ENCODE peak calls at places on chromosomes 5 and 9, in four cellular contexts. One of them, this sample, is unnamed.

GRCh38 chr5:5409151-5409810 is 13.2 kb upstream of the ICE1 start:
- DNase-seq in right cardiac atrium: no peak
- DNase-seq in PC-3: peak; percentile 43
- DNase-seq in CD4-positive, CD25-positive, alpha-beta regulatory T cell: no peak
- DNase-seq in this sample: no peak

GRCh38 chr5:997001-997474 is 11.6 kb upstream of the NKD2 start:
- DNase-seq in right cardiac atrium: peak; percentile 68
- DNase-seq in PC-3: no peak
- DNase-seq in CD4-positive, CD25-positive, alpha-beta regulatory T cell: no peak
- DNase-seq in this sample: no peak

GRCh38 chr9:128070874-128071273 is 2.8 kb downstream of the SLC25A25 start:
- DNase-seq in right cardiac atrium: no peak
- DNase-seq in PC-3: no peak
- DNase-seq in CD4-positive, CD25-positive, alpha-beta regulatory T cell: no peak
- DNase-seq in this sample: no peak

GRCh38 chr5:159971514-159971913 is 37.4 kb upstream of the TTC1 start:
- DNase-seq in right cardiac atrium: no peak
- DNase-seq in PC-3: no peak
- DNase-seq in CD4-positive, CD25-positive, alpha-beta regulatory T cell: no peak
- DNase-seq in this sample: no peak

GRCh38 chr5:132998553-132998952 is 27.8 kb downstream of the ZCCHC10 start:
- DNase-seq in right cardiac atrium: no peak
- DNase-seq in PC-3: no peak
- DNase-seq in CD4-positive, CD25-positive, alpha-beta regulatory T cell: no peak
- DNase-seq in this sample: no peak

GRCh38 chr5:6359941-6360683 is 18.2 kb downstream of the MED10 start:
- DNase-seq in right cardiac atrium: no peak
- DNase-seq in PC-3: peak; percentile 59
- DNase-seq in CD4-positive, CD25-positive, alpha-beta regulatory T cell: no peak
- DNase-seq in this sample: no peak

GRCh38 chr5:173103411-173103810 is 40.9 kb upstream of the BNIP1 start:
- DNase-seq in right cardiac atrium: no peak
- DNase-seq in PC-3: no peak
- DNase-seq in CD4-positive, CD25-positive, alpha-beta regulatory T cell: no peak
- DNase-seq in this sample: no peak

GRCh38 chr5:53069626-53070025 is 39.9 kb downstream of the MOCS2 start:
- DNase-seq in right cardiac atrium: no peak
- DNase-seq in PC-3: peak; percentile 88
- DNase-seq in CD4-positive, CD25-positive, alpha-beta regulatory T cell: no peak
- DNase-seq in this sample: no peak

GRCh38 chr5:151070449-151070848 is 10.4 kb downstream of the TNIP1 start:
- DNase-seq in right cardiac atrium: no peak
- DNase-seq in PC-3: no peak
- DNase-seq in CD4-positive, CD25-positive, alpha-beta regulatory T cell: no peak
- DNase-seq in this sample: no peak

GRCh38 chr9:127349483-127350127 is 47.4 kb upstream of the SLC2A8 start:
- DNase-seq in right cardiac atrium: no peak
- DNase-seq in PC-3: no peak
- DNase-seq in CD4-positive, CD25-positive, alpha-beta regulatory T cell: no peak
- DNase-seq in this sample: no peak

GRCh38 chr5:59276277-59276647 is 617.3 kb downstream of the PDE4D start:
- DNase-seq in right cardiac atrium: no peak
- DNase-seq in PC-3: no peak
- DNase-seq in CD4-positive, CD25-positive, alpha-beta regulatory T cell: no peak
- DNase-seq in this sample: no peak

GRCh38 chr9:35349287-35349990 is 140.5 kb upstream of the RUSC2 start:
- DNase-seq in right cardiac atrium: no peak
- DNase-seq in PC-3: peak; percentile 64
- DNase-seq in CD4-positive, CD25-positive, alpha-beta regulatory T cell: no peak
- DNase-seq in this sample: no peak

GRCh38 chr5:2989517-2989916 is 238.0 kb upstream of the IRX2 start:
- DNase-seq in right cardiac atrium: no peak
- DNase-seq in PC-3: no peak
- DNase-seq in CD4-positive, CD25-positive, alpha-beta regulatory T cell: no peak
- DNase-seq in this sample: no peak

GRCh38 chr5:153670081-153670480 is 179.6 kb downstream of the GRIA1 start:
- DNase-seq in right cardiac atrium: no peak
- DNase-seq in PC-3: no peak
- DNase-seq in CD4-positive, CD25-positive, alpha-beta regulatory T cell: no peak
- DNase-seq in this sample: no peak

GRCh38 chr5:127375124-127375523 is 84.5 kb downstream of the MEGF10 start:
- DNase-seq in right cardiac atrium: no peak
- DNase-seq in PC-3: no peak
- DNase-seq in CD4-positive, CD25-positive, alpha-beta regulatory T cell: no peak
- DNase-seq in this sample: no peak

GRCh38 chr5:16644301-16644889 is 27.6 kb upstream of the RETREG1 start:
- DNase-seq in right cardiac atrium: no peak
- DNase-seq in PC-3: no peak
- DNase-seq in CD4-positive, CD25-positive, alpha-beta regulatory T cell: no peak
- DNase-seq in this sample: no peak

GRCh38 chr9:86664603-86665002 is 282.7 kb downstream of the GAS1 start:
- DNase-seq in right cardiac atrium: no peak
- DNase-seq in PC-3: no peak
- DNase-seq in CD4-positive, CD25-positive, alpha-beta regulatory T cell: no peak
- DNase-seq in this sample: no peak

GRCh38 chr9:2662496-2662895 is 40.9 kb downstream of the VLDLR start:
- DNase-seq in right cardiac atrium: no peak
- DNase-seq in PC-3: peak; percentile 3
- DNase-seq in CD4-positive, CD25-positive, alpha-beta regulatory T cell: no peak
- DNase-seq in this sample: no peak

GRCh38 chr9:33446507-33447403 is 638 bp downstream of the AQP3 start:
- DNase-seq in right cardiac atrium: peak; percentile 78
- DNase-seq in PC-3: peak; percentile 68
- DNase-seq in CD4-positive, CD25-positive, alpha-beta regulatory T cell: peak; percentile 27
- DNase-seq in this sample: no peak

GRCh38 chr5:151270599-151270998 is 17.6 kb downstream of the GM2A start:
- DNase-seq in right cardiac atrium: no peak
- DNase-seq in PC-3: peak; percentile 73
- DNase-seq in CD4-positive, CD25-positive, alpha-beta regulatory T cell: no peak
- DNase-seq in this sample: no peak

GRCh38 chr5:131528682-131529081 is 106.3 kb downstream of the RAPGEF6 start:
- DNase-seq in right cardiac atrium: no peak
- DNase-seq in PC-3: no peak
- DNase-seq in CD4-positive, CD25-positive, alpha-beta regulatory T cell: no peak
- DNase-seq in this sample: no peak

GRCh38 chr9:69027355-69028097 is 8.0 kb upstream of the FXN start:
- DNase-seq in right cardiac atrium: no peak
- DNase-seq in PC-3: peak; percentile 57
- DNase-seq in CD4-positive, CD25-positive, alpha-beta regulatory T cell: peak; percentile 30
- DNase-seq in this sample: no peak

GRCh38 chr9:127154390-127155191 is 32.2 kb upstream of the ANGPTL2 start:
- DNase-seq in right cardiac atrium: peak; percentile 91
- DNase-seq in PC-3: no peak
- DNase-seq in CD4-positive, CD25-positive, alpha-beta regulatory T cell: no peak
- DNase-seq in this sample: peak; percentile 78

GRCh38 chr5:81253875-81254274 is 20.8 kb downstream of the CKMT2 start:
- DNase-seq in right cardiac atrium: no peak
- DNase-seq in PC-3: no peak
- DNase-seq in CD4-positive, CD25-positive, alpha-beta regulatory T cell: no peak
- DNase-seq in this sample: no peak

GRCh38 chr5:33937017-33937699 is 972 bp downstream of the RXFP3 start:
- DNase-seq in right cardiac atrium: peak; percentile 57
- DNase-seq in PC-3: no peak
- DNase-seq in CD4-positive, CD25-positive, alpha-beta regulatory T cell: no peak
- DNase-seq in this sample: peak; percentile 34

GRCh38 chr9:127536499-127536898 is 75.6 kb upstream of the STXBP1 start:
- DNase-seq in right cardiac atrium: no peak
- DNase-seq in PC-3: no peak
- DNase-seq in CD4-positive, CD25-positive, alpha-beta regulatory T cell: no peak
- DNase-seq in this sample: no peak

GRCh38 chr9:20512106-20512505 is 110.2 kb downstream of the MLLT3 start:
- DNase-seq in right cardiac atrium: no peak
- DNase-seq in PC-3: peak; percentile 6
- DNase-seq in CD4-positive, CD25-positive, alpha-beta regulatory T cell: no peak
- DNase-seq in this sample: no peak

GRCh38 chr9:14616188-14616982 is 76.8 kb downstream of the ZDHHC21 start:
- DNase-seq in right cardiac atrium: no peak
- DNase-seq in PC-3: peak; percentile 64
- DNase-seq in CD4-positive, CD25-positive, alpha-beta regulatory T cell: no peak
- DNase-seq in this sample: no peak

GRCh38 chr9:93304574-93305496 is 120.9 kb downstream of the WNK2 start:
- DNase-seq in right cardiac atrium: peak; percentile 79
- DNase-seq in PC-3: peak; percentile 50
- DNase-seq in CD4-positive, CD25-positive, alpha-beta regulatory T cell: no peak
- DNase-seq in this sample: peak; percentile 61

GRCh38 chr9:111483862-111484563 is at the start of gene ECPAS:
- DNase-seq in right cardiac atrium: peak; percentile 89
- DNase-seq in PC-3: peak; percentile 77
- DNase-seq in CD4-positive, CD25-positive, alpha-beta regulatory T cell: peak; percentile 50
- DNase-seq in this sample: peak; percentile 91

GRCh38 chr9:80496901-80497565 is 925.3 kb downstream of the TLE4 start:
- DNase-seq in right cardiac atrium: no peak
- DNase-seq in PC-3: no peak
- DNase-seq in CD4-positive, CD25-positive, alpha-beta regulatory T cell: no peak
- DNase-seq in this sample: no peak

GRCh38 chr9:114250235-114250568 is 72.7 kb upstream of the ORM1 start:
- DNase-seq in right cardiac atrium: peak; percentile 94
- DNase-seq in PC-3: no peak
- DNase-seq in CD4-positive, CD25-positive, alpha-beta regulatory T cell: no peak
- DNase-seq in this sample: peak; percentile 82

GRCh38 chr9:2570615-2571479 is 50.7 kb upstream of the VLDLR start:
- DNase-seq in right cardiac atrium: peak; percentile 95
- DNase-seq in PC-3: peak; percentile 93
- DNase-seq in CD4-positive, CD25-positive, alpha-beta regulatory T cell: no peak
- DNase-seq in this sample: peak; percentile 93

GRCh38 chr9:71793386-71794105 is 25.2 kb upstream of the CEMIP2 start:
- DNase-seq in right cardiac atrium: no peak
- DNase-seq in PC-3: peak; percentile 76
- DNase-seq in CD4-positive, CD25-positive, alpha-beta regulatory T cell: no peak
- DNase-seq in this sample: no peak

GRCh38 chr5:55096860-55097259 is 5.6 kb upstream of the GZMA start:
- DNase-seq in right cardiac atrium: no peak
- DNase-seq in PC-3: no peak
- DNase-seq in CD4-positive, CD25-positive, alpha-beta regulatory T cell: no peak
- DNase-seq in this sample: no peak

GRCh38 chr5:80230269-80230992 is 25.4 kb downstream of the SERINC5 start:
- DNase-seq in right cardiac atrium: no peak
- DNase-seq in PC-3: no peak
- DNase-seq in CD4-positive, CD25-positive, alpha-beta regulatory T cell: no peak
- DNase-seq in this sample: no peak

GRCh38 chr5:80231243-80231642 is 24.6 kb downstream of the SERINC5 start:
- DNase-seq in right cardiac atrium: no peak
- DNase-seq in PC-3: peak; percentile 71
- DNase-seq in CD4-positive, CD25-positive, alpha-beta regulatory T cell: no peak
- DNase-seq in this sample: no peak

GRCh38 chr5:80229902-80230255 is 26.0 kb downstream of the SERINC5 start:
- DNase-seq in right cardiac atrium: no peak
- DNase-seq in PC-3: no peak
- DNase-seq in CD4-positive, CD25-positive, alpha-beta regulatory T cell: no peak
- DNase-seq in this sample: no peak

GRCh38 chr5:80234311-80234948 is 21.4 kb downstream of the SERINC5 start:
- DNase-seq in right cardiac atrium: no peak
- DNase-seq in PC-3: no peak
- DNase-seq in CD4-positive, CD25-positive, alpha-beta regulatory T cell: no peak
- DNase-seq in this sample: no peak

DNA sequence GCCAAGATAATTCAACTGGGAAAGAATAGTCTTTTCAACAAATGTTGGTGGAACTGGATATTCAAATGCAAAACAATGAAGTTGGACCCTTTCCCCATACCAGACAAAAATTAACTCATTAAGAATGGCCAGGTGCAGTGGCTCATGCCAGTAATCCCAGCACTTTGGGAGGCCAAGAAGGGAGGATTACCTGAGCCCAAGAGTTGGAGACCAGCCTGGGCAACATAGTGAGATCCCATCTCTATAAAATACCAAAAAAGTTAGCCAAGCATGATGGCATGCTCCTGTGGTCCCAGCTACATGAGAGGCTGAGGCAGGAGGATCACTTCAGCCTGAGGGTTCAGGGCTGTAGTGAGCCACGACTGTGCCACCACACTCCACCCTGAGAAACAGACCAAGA is 24.2 kb downstream of the SERINC5 start:
- DNase-seq in right cardiac atrium: no peak
- DNase-seq in PC-3: no peak
- DNase-seq in CD4-positive, CD25-positive, alpha-beta regulatory T cell: no peak
- DNase-seq in this sample: no peak
- H3K27me3 ChIP-seq in right cardiac atrium: no peaks in the 10 kb centered on the region
- H3K27me3 ChIP-seq in PC-3: no peaks in the 10 kb centered on the region
- H3K27me3 ChIP-seq in CD4-positive, CD25-positive, alpha-beta regulatory T cell: no peaks in the 10 kb centered on the region
- H3K27me3 ChIP-seq in this sample: no peaks in the 10 kb centered on the region

GRCh38 chr5:139658928-139659667 is 10.9 kb downstream of the CXXC5 start:
- DNase-seq in right cardiac atrium: peak; percentile 85
- DNase-seq in PC-3: peak; percentile 33
- DNase-seq in CD4-positive, CD25-positive, alpha-beta regulatory T cell: no peak
- DNase-seq in this sample: peak; percentile 85
- H3K4me3 ChIP-seq in right cardiac atrium: peak overlapping the region; percentile 12
- H3K4me3 ChIP-seq in PC-3: no peak overlapping the region
- H3K4me3 ChIP-seq in CD4-positive, CD25-positive, alpha-beta regulatory T cell: no peak overlapping the region
- H3K4me3 ChIP-seq in this sample: peak overlapping the region; percentile 62

GRCh38 chr5:171323806-171324632 is 15.0 kb downstream of the TLX3 start:
- DNase-seq in right cardiac atrium: no peak
- DNase-seq in PC-3: peak; percentile 55
- DNase-seq in CD4-positive, CD25-positive, alpha-beta regulatory T cell: no peak
- DNase-seq in this sample: no peak
- H3K27me3 ChIP-seq in right cardiac atrium: peaks cover 10% of the 10 kb centered on the region
- H3K27me3 ChIP-seq in PC-3: peaks cover 69% of the 10 kb centered on the region
- H3K27me3 ChIP-seq in CD4-positive, CD25-positive, alpha-beta regulatory T cell: peaks cover 28% of the 10 kb centered on the region
- H3K27me3 ChIP-seq in this sample: peaks cover 13% of the 10 kb centered on the region

GRCh38 chr5:149962040-149962439 is 1.5 kb downstream of the SLC26A2 start:
- DNase-seq in right cardiac atrium: no peak
- DNase-seq in PC-3: peak; percentile 84
- DNase-seq in CD4-positive, CD25-positive, alpha-beta regulatory T cell: no peak
- DNase-seq in this sample: no peak
- H3K4me3 ChIP-seq in right cardiac atrium: no peak overlapping the region
- H3K4me3 ChIP-seq in PC-3: no peak overlapping the region
- H3K4me3 ChIP-seq in CD4-positive, CD25-positive, alpha-beta regulatory T cell: peak overlapping the region; percentile 81
- H3K4me3 ChIP-seq in this sample: no peak overlapping the region

DNA sequence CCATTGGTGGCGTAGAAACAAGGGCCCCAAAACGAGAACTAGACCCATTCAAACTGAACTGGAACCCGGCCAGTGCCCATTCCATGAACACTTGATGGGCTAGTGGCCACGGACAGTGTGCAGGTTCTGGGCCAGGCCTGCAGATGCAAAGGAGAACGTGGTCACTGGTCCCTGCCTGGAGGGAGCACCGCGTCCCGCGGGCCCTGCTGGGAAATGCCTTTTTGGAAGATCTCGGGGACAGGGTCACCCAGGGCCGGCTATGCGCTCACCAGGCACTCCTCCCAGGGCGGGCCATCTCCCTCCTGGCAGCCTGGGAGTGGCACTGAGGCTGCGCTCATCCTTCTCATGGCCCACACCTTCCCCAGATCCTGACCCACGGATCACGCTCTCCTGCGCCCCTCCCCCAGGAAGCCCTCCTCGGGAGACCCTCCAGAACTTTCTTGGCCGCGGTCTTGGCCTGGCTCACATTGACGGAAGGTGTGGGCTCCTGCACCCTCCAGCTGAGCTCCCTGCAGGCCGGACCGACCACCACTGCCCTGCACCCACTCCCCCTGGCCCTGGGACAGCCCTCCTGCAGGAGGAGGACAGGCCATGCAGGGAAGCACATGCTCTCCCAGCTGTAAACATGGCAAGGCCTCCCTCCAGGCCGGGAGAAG is 2.8 kb upstream of the DIPK1B start:
- DNase-seq in right cardiac atrium: peak; percentile 58
- DNase-seq in PC-3: no peak
- DNase-seq in CD4-positive, CD25-positive, alpha-beta regulatory T cell: no peak
- DNase-seq in this sample: no peak
- H3K27me3 ChIP-seq in right cardiac atrium: no peaks in the 10 kb centered on the region
- H3K27me3 ChIP-seq in PC-3: no peaks in the 10 kb centered on the region
- H3K27me3 ChIP-seq in CD4-positive, CD25-positive, alpha-beta regulatory T cell: no peaks in the 10 kb centered on the region
- H3K27me3 ChIP-seq in this sample: no peaks in the 10 kb centered on the region

GRCh38 chr9:116144038-116144437 is 9.6 kb upstream of the PAPPA start:
- DNase-seq in right cardiac atrium: no peak
- DNase-seq in PC-3: peak; percentile 82
- DNase-seq in CD4-positive, CD25-positive, alpha-beta regulatory T cell: no peak
- DNase-seq in this sample: no peak
- H3K4me3 ChIP-seq in right cardiac atrium: no peak overlapping the region
- H3K4me3 ChIP-seq in PC-3: peak overlapping the region; percentile 51
- H3K4me3 ChIP-seq in CD4-positive, CD25-positive, alpha-beta regulatory T cell: no peak overlapping the region
- H3K4me3 ChIP-seq in this sample: no peak overlapping the region

This sample was measured in psoas muscle.